ENCODE peak calls at places on chromosomes 2 and 18, in ten cellular contexts. A is adrenal gland, G is neuronal stem cell, R is A549, L is HCT116, J is H7, U is right cardiac atrium, P is skeletal muscle cell, E is IMR-90, S is right lobe of liver. C is an unnamed sample.

GRCh38 chr2:8860239-8860638 is 22.8 kb upstream of the KIDINS220 start:
- DNase-seq in A (no peak), G (no peak), R (no peak), L (no peak), J (no peak), U (no peak), P (no peak), E (no peak), S (no peak), C (no peak)

GRCh38 chr18:58230438-58231179 is 186.6 kb downstream of the NEDD4L start:
- DNase-seq in A (no peak), G (no peak), R (no peak), L (peak), J (no peak), U (no peak), P (no peak), E (peak), S (peak), C (no peak)

GRCh38 chr18:36366994-36367839 is 69.7 kb downstream of the FHOD3 start:
- DNase-seq in A (peak), G (no peak), R (no peak), L (no peak), J (no peak), U (peak), P (no peak), E (no peak), S (no peak), C (no peak)

GRCh38 chr2:127508621-127509034 is 17.7 kb downstream of the IWS1 start:
- DNase-seq in A (peak), G (no peak), R (peak), L (peak), J (no peak), U (peak), P (peak), E (peak), S (peak), C (no peak)

GRCh38 chr2:123659120-123659519 is 366.0 kb upstream of the CNTNAP5 start:
- DNase-seq in A (no peak), G (no peak), R (no peak), L (no peak), J (no peak), U (no peak), P (no peak), E (no peak), S (no peak), C (no peak)

GRCh38 chr2:234880551-234881211 is 71.1 kb upstream of the SH3BP4 start:
- DNase-seq in A (peak), G (no peak), R (peak), L (peak), J (no peak), U (no peak), P (peak), E (peak), S (no peak), C (no peak)

GRCh38 chr2:70991742-70992141 is 2.9 kb downstream of the TEX261 start:
- DNase-seq in A (no peak), G (no peak), R (no peak), L (no peak), J (peak), U (no peak), P (no peak), E (no peak), S (no peak), C (no peak)

GRCh38 chr2:72032481-72033041 is 115.1 kb downstream of the CYP26B1 start:
- DNase-seq in A (no peak), G (no peak), R (no peak), L (no peak), J (peak), U (no peak), P (no peak), E (no peak), S (no peak), C (no peak)

GRCh38 chr2:1635826-1636225 is 108.5 kb downstream of the PXDN start:
- DNase-seq in A (no peak), G (no peak), R (no peak), L (no peak), J (no peak), U (no peak), P (no peak), E (no peak), S (no peak), C (no peak)

GRCh38 chr18:28711096-28711495 is 534.2 kb upstream of the CDH2 start:
- DNase-seq in A (no peak), G (no peak), R (no peak), L (no peak), J (no peak), U (no peak), P (no peak), E (no peak), S (no peak), C (no peak)

GRCh38 chr2:1767939-1768691 is 23.8 kb upstream of the PXDN start:
- DNase-seq in A (no peak), G (no peak), R (no peak), L (no peak), J (peak), U (no peak), P (no peak), E (no peak), S (no peak), C (no peak)

GRCh38 chr18:8611916-8612576 is 2.8 kb downstream of the RAB12 start:
- DNase-seq in A (no peak), G (no peak), R (no peak), L (no peak), J (no peak), U (no peak), P (no peak), E (no peak), S (no peak), C (no peak)

GRCh38 chr18:78376036-78376435 is 603.6 kb upstream of the SALL3 start:
- DNase-seq in A (no peak), G (peak), R (no peak), L (no peak), J (peak), U (no peak), P (no peak), E (no peak), S (no peak), C (no peak)

GRCh38 chr2:20062615-20063545 is 11.5 kb upstream of the LAPTM4A start:
- DNase-seq in A (no peak), G (no peak), R (no peak), L (no peak), J (no peak), U (peak), P (peak), E (peak), S (no peak), C (no peak)

GRCh38 chr18:62436636-62437519 is 85.9 kb upstream of the ZCCHC2 start:
- DNase-seq in A (peak), G (no peak), R (no peak), L (no peak), J (no peak), U (peak), P (peak), E (peak), S (peak), C (no peak)

GRCh38 chr2:45964226-45964841 is 312.9 kb downstream of the PRKCE start:
- DNase-seq in A (peak), G (no peak), R (peak), L (peak), J (no peak), U (peak), P (peak), E (peak), S (peak), C (no peak)

GRCh38 chr2:119429225-119430000 is 2.2 kb upstream of the TMEM37 start:
- DNase-seq in A (no peak), G (no peak), R (no peak), L (no peak), J (peak), U (no peak), P (no peak), E (no peak), S (no peak), C (no peak)

GRCh38 chr2:128448331-128449225 is 129.9 kb upstream of the HS6ST1 start:
- DNase-seq in A (no peak), G (no peak), R (no peak), L (no peak), J (no peak), U (no peak), P (no peak), E (no peak), S (no peak), C (no peak)

GRCh38 chr2:27920148-27920885 is 29.8 kb downstream of the BABAM2 start:
- DNase-seq in A (no peak), G (no peak), R (peak), L (no peak), J (no peak), U (no peak), P (peak), E (peak), S (no peak), C (no peak)

GRCh38 chr2:129712586-129712985 is 266.9 kb upstream of the RAB6C start:
- DNase-seq in A (no peak), G (no peak), R (no peak), L (no peak), J (no peak), U (no peak), P (no peak), E (no peak), S (no peak), C (no peak)

GRCh38 chr2:177817300-177817699 is 255.3 kb downstream of the PDE11A start:
- DNase-seq in A (no peak), G (no peak), R (no peak), L (no peak), J (no peak), U (no peak), P (no peak), E (no peak), S (peak), C (no peak)

GRCh38 chr2:215748446-215748845 is 264.9 kb downstream of the MREG start:
- DNase-seq in A (peak), G (no peak), R (no peak), L (no peak), J (no peak), U (peak), P (no peak), E (peak), S (peak), C (no peak)

GRCh38 chr2:101809656-101810055 is 112.1 kb downstream of the MAP4K4 start:
- DNase-seq in A (no peak), G (no peak), R (no peak), L (no peak), J (no peak), U (no peak), P (no peak), E (peak), S (no peak), C (peak)

GRCh38 chr2:8119782-8120551 is 561.9 kb upstream of the ID2 start:
- DNase-seq in A (peak), G (peak), R (no peak), L (no peak), J (no peak), U (no peak), P (peak), E (peak), S (no peak), C (no peak)

GRCh38 chr18:61861372-61861771 is 31.4 kb downstream of the RNF152 start:
- DNase-seq in A (no peak), G (no peak), R (no peak), L (no peak), J (no peak), U (no peak), P (no peak), E (no peak), S (no peak), C (no peak)

GRCh38 chr2:195486987-195487644 is 169.9 kb upstream of the SLC39A10 start:
- DNase-seq in A (no peak), G (no peak), R (peak), L (peak), J (no peak), U (no peak), P (peak), E (peak), S (no peak), C (peak)

GRCh38 chr2:231037202-231037730 is at the start of gene C2orf72:
- DNase-seq in A (no peak), G (no peak), R (peak), L (no peak), J (peak), U (no peak), P (no peak), E (no peak), S (no peak), C (no peak)

GRCh38 chr2:173370198-173370597 is 15.5 kb downstream of the CDCA7 start:
- DNase-seq in A (no peak), G (no peak), R (no peak), L (no peak), J (no peak), U (no peak), P (no peak), E (no peak), S (no peak), C (no peak)

GRCh38 chr2:240564571-240565266 is 3.6 kb upstream of the RNPEPL1 start:
- DNase-seq in A (peak), G (no peak), R (no peak), L (no peak), J (peak), U (no peak), P (no peak), E (peak), S (no peak), C (peak)

GRCh38 chr18:22171839-22172582 is 2.6 kb downstream of the GATA6 start:
- DNase-seq in A (no peak), G (no peak), R (no peak), L (no peak), J (peak), U (peak), P (no peak), E (no peak), S (no peak), C (no peak)
- H3K4me3 ChIP-seq in A (no peak), G (peak), R (no peak), L (no peak), J (peak), U (peak), P (peak), E (peak), S (peak), C (no peak)

GRCh38 chr2:25991965-25992364 is 9.7 kb upstream of the KIF3C start:
- DNase-seq in A (no peak), G (no peak), R (no peak), L (no peak), J (no peak), U (no peak), P (no peak), E (no peak), S (no peak), C (no peak)
- H3K4me3 ChIP-seq in A (no peak), G (no peak), R (peak), L (no peak), J (no peak), U (no peak), P (no peak), E (no peak), S (no peak), C (no peak)

GRCh38 chr18:6743988-6744387 is 14.5 kb downstream of the ARHGAP28 start:
- DNase-seq in A (no peak), G (no peak), R (no peak), L (no peak), J (no peak), U (no peak), P (no peak), E (no peak), S (no peak), C (no peak)

GRCh38 chr18:6744816-6745455 is 15.4 kb downstream of the ARHGAP28 start:
- DNase-seq in A (no peak), G (no peak), R (no peak), L (no peak), J (no peak), U (no peak), P (no peak), E (peak), S (no peak), C (no peak)

GRCh38 chr18:6741786-6742185 is 12.3 kb downstream of the ARHGAP28 start:
- DNase-seq in A (no peak), G (no peak), R (no peak), L (no peak), J (no peak), U (no peak), P (no peak), E (no peak), S (no peak), C (no peak)

GRCh38 chr18:6737833-6738232 is 8.3 kb downstream of the ARHGAP28 start:
- DNase-seq in A (no peak), G (no peak), R (no peak), L (no peak), J (no peak), U (no peak), P (no peak), E (no peak), S (no peak), C (no peak)

DNA sequence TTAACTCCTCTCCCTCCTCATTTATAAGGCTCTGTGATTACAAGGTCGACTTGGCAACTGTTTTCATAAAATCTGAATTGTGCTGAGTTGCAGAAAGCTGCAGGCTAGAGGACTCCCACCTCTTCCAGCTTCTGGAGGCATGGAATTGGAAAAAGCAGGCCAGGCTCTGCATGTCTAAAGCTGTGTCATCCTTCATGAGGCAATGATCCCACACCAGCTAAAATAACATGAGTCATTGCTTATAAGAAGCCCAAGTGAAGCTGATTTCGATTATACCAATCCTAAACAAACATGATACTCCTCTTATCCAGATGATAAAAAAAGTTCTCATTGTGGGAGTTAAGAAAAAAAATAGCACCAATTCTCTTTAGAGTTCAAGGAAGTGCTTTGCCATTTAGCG is 11.8 kb downstream of the ARHGAP28 start:
- DNase-seq in A (peak), G (no peak), R (peak), L (no peak), J (no peak), U (peak), P (peak), E (peak), S (no peak), C (no peak)
- H3K4me3 ChIP-seq in A (no peak), G (no peak), R (no peak), L (no peak), J (no peak), U (no peak), P (no peak), E (no peak), S (no peak), C (no peak)

GRCh38 chr2:54954158-54954557 is 96.1 kb downstream of the RTN4 start:
- DNase-seq in A (no peak), G (no peak), R (no peak), L (no peak), J (no peak), U (no peak), P (no peak), E (no peak), S (no peak), C (no peak)
- H3K4me3 ChIP-seq in A (no peak), G (no peak), R (no peak), L (no peak), J (no peak), U (no peak), P (no peak), E (no peak), S (no peak), C (no peak)

DNA sequence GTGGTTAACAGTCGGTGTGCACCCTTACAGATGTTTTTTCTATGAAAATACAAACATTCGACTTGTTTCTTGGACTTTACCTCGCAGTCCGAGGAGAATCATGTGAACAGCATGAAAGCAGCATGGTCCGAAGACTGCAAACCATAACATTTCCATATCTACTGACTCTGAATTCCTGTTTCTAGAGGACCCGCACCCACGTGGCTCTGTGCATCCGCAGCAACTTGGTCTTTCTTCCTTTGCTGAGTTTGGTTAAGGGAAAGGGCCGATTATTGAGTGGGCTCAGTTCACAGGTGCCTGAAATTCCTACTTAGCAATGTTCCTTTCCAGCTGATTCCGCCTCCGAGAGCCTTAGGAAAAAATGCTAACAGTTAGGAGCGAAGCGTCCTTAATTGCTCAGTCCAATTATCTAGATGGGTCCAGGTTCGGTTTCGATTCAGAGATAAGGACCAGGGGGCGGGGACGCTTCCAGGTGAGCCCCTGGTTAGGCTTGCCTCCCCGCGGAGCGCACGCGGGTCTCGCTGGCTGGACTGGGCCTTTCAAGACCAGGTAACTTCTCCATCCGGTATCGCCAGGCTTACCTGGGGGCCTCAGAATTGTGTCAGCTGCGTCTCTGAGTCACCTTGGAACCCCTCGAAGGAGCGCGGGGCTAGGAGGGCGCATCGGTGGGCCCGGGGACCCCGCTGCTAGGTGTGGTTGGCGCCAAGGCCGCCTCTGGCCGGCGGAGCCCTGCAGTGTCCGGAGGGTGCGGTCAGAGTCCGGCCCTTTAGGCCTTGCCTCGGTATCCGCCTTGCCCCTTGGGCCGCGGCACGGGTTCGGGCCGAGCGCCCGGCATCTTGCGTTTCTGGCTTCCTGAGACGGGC is 1.1 kb upstream of the B3GNT2 start:
- DNase-seq in A (no peak), G (no peak), R (no peak), L (no peak), J (no peak), U (peak), P (no peak), E (no peak), S (peak), C (no peak)
- H3K4me3 ChIP-seq in A (no peak), G (peak), R (peak), L (no peak), J (peak), U (peak), P (peak), E (peak), S (peak), C (peak)

C was measured in OCI-LY7.